ENCODE peak calls at places on chromosome 19, in five cellular contexts. O, L, R, M and V are unnamed samples.

GRCh38 chr19:2330632-2331284 is 2.3 kb downstream of the SPPL2B start:
- DNase-seq in O (no peak), R (no peak), M (no peak), L (no peak), V (no peak)

GRCh38 chr19:6532244-6532999 is 1.6 kb downstream of the TNFSF9 start:
- DNase-seq in O (no peak), M (peak), L (no peak), R (no peak), V (peak)

GRCh38 chr19:43353606-43354304 is at the start of gene CD177:
- DNase-seq in M (no peak), O (no peak), L (peak), R (no peak), V (no peak)

GRCh38 chr19:46353730-46354528 is 7.0 kb downstream of the PPP5C start:
- DNase-seq in O (no peak), L (no peak), M (no peak), R (no peak), V (no peak)

GRCh38 chr19:7982651-7983099 is 22.8 kb downstream of the ELAVL1 start:
- DNase-seq in O (no peak), M (no peak), R (no peak), L (no peak), V (peak)

GRCh38 chr19:45568732-45569131 is 15.9 kb downstream of the OPA3 start:
- DNase-seq in R (peak), L (no peak), M (peak), O (peak), V (peak)

GRCh38 chr19:435707-436412 is 25.0 kb downstream of the SHC2 start:
- DNase-seq in R (no peak), O (no peak), L (no peak), M (no peak), V (no peak)

GRCh38 chr19:35155441-35155840 is 906 bp downstream of the FXYD5 start:
- DNase-seq in O (no peak), M (no peak), L (no peak), R (no peak), V (peak)

GRCh38 chr19:12838893-12839656 is 760 bp downstream of the MAST1 start:
- DNase-seq in R (no peak), O (no peak), L (no peak), M (no peak), V (no peak)

GRCh38 chr19:996051-996838 is 4.0 kb upstream of the GRIN3B start:
- DNase-seq in R (peak), O (peak), L (peak), M (peak), V (peak)

GRCh38 chr19:1833540-1833939 is 14.7 kb downstream of the REXO1 start:
- DNase-seq in R (no peak), O (no peak), L (no peak), M (no peak), V (no peak)

GRCh38 chr19:45976180-45976579 is 2.5 kb upstream of the NOVA2 start:
- DNase-seq in M (no peak), L (peak), R (no peak), O (no peak), V (no peak)

GRCh38 chr19:30593358-30593757 is 221.2 kb downstream of the ZNF536 start:
- DNase-seq in M (no peak), O (no peak), R (no peak), L (no peak), V (no peak)

GRCh38 chr19:18543814-18544475 is 572 bp upstream of the FKBP8 start:
- DNase-seq in M (peak), R (peak), L (peak), O (peak), V (peak)

GRCh38 chr19:42303101-42303464 is 659 bp upstream of the PAFAH1B3 start:
- DNase-seq in R (no peak), M (no peak), O (no peak), L (no peak), V (no peak)

GRCh38 chr19:42301646-42302204 is at the start of gene PRR19:
- DNase-seq in L (peak), R (no peak), O (no peak), M (no peak), V (peak)

GRCh38 chr19:42309686-42310085 is 3.4 kb upstream of the TMEM145 start:
- DNase-seq in M (no peak), O (no peak), L (no peak), R (no peak), V (no peak)

GRCh38 chr19:42306646-42307045 is 4.2 kb upstream of the PAFAH1B3 start:
- DNase-seq in M (no peak), R (no peak), O (no peak), L (peak), V (peak)

DNA sequence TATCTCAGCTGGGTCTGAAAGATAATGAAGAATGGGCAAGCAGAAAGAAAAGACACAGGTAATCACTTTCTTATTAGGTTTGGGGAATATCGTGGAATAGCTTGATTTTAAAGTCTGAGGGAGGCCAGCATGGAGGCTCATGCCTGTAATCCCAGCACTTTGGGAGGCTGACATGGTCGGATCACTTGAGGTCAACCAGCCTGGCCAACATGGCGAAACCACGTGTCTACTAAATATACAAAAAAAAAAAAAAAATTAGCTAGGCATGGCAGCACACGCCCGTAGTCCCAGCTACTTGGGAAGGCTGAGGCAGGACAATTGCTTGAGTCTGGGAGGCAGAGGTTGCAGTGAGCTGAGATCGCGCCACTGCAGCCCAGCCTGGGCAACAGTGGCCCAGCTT is 1.5 kb upstream of the PAFAH1B3 start:
- DNase-seq in O (no peak), M (no peak), L (no peak), R (no peak), V (no peak)
- H3K4me2 ChIP-seq in O (no peak), M (no peak), L (no peak), R (no peak), V (no peak)

DNA sequence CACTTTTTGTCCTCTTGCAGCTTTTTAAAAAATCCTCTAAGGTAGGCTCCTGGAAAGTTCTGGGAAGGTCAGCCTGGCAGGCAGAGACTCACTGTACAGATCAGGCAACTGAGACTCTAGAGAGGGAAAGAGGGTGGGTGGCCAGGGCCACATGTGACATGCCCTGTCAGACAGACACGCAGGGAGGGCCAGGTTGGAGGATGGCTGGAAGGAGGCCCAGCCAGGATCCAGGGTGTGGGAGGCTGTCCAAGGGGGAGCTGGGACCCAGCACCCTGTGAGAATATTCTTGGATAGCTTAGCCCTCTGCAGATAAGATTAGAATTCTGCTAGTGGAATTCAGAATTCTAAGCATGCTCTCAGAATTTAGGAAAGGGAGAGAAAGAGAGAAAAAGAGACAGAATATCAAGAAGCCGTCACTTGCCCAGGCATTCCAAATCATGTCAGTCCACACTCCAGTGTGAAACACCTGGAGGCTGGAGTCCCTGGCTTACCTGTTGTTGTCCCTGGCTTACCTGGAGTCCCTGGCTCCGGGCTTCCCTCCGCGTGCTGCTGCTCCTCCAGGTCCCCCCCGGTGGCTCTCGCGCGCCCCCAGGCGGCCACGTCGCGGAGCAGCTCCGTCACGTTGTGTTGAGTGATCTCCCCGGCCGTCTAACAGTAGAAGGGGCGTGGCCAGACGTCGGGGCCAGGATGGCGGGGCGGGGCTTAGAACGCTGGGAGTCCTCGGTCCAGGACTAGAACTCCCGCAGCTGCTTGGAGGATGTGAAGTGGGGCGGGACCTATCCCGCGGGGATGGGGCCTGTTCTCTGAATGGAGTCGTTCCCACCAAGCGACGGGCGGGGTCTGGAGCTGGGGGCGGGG is 2.8 kb upstream of the TNNI3 start:
- DNase-seq in M (peak), L (peak), R (peak), O (peak), V (peak)
- H3K4me2 ChIP-seq in M (peak), L (peak), R (no peak), O (no peak), V (no peak)

GRCh38 chr19:42033413-42033812 is 36.6 kb downstream of the GRIK5 start:
- DNase-seq in O (no peak), R (no peak), L (no peak), M (no peak), V (no peak)
- H3K4me2 ChIP-seq in O (no peak), R (no peak), L (no peak), M (no peak), V (no peak)

DNA sequence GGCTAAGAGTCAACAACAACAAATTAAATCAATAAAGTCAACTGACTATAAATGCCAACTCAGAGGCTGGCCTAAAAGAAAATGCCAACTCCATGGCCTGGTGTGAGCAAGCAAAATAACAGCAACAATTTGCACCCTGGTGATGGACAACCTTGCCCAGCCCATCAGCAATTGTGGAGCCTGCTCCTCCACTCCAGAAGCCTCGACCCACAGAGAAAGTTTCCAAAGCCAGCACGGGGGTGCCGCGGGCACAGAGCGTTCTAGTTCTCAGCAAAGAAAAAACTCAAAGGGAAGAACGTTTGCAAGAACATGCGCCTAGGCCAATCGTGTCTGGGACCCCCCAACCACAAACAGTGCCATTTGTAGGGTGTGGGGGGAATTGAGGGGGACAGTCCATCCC is 11.3 kb downstream of the EPS15L1 start:
- DNase-seq in M (no peak), R (no peak), L (no peak), O (no peak), V (no peak)
- H3K4me2 ChIP-seq in M (no peak), R (no peak), L (no peak), O (no peak), V (no peak)

DNA sequence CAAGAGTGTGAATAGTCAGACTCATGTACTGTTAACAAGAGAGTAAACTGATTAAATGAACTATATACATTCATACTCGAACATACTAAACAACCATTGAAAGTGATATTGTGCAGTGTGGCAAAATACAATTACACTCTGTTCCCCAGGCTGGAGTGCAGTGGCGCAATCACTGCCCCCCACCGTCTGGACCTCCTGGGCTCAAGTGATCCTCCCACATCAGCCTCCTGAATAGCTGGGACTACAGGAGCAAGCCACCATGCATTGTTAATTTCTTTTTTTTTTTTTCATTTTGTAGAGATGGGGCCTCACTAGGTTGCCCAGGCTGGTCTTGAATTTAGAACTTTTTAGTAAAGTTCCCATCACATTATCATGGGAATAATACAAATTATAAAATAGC is 77.3 kb upstream of the LSM14A start:
- DNase-seq in L (no peak), R (no peak), O (no peak), M (no peak), V (no peak)
- H3K4me2 ChIP-seq in L (no peak), R (no peak), O (no peak), M (no peak), V (no peak)